ENCODE peak calls at places on chromosomes 4 and X, in five cellular contexts. One of them, this sample, is unnamed.

GRCh38 chr4:141543176-141543575 is 93.2 kb upstream of the IL15 start:
- DNase-seq in NCI-H510A treated with DMSO at 0.1 percent for 48 hours: no peak
- DNase-seq in psoas muscle: no peak
- DNase-seq in AG09309: no peak
- DNase-seq in GM04504: no peak
- DNase-seq in this sample: no peak

GRCh38 chrX:23953908-23954269 is 46.1 kb downstream of the CXorf58 start:
- DNase-seq in NCI-H510A treated with DMSO at 0.1 percent for 48 hours: no peak
- DNase-seq in psoas muscle: no peak
- DNase-seq in AG09309: no peak
- DNase-seq in GM04504: no peak
- DNase-seq in this sample: no peak

GRCh38 chrX:44223150-44223549 is 120.3 kb downstream of the EFHC2 start:
- DNase-seq in NCI-H510A treated with DMSO at 0.1 percent for 48 hours: no peak
- DNase-seq in AG09309: no peak
- DNase-seq in psoas muscle: no peak
- DNase-seq in GM04504: peak
- DNase-seq in this sample: no peak

GRCh38 chr4:17811078-17811603 is 362 bp downstream of the NCAPG start:
- DNase-seq in NCI-H510A treated with DMSO at 0.1 percent for 48 hours: peak
- DNase-seq in GM04504: no peak
- DNase-seq in AG09309: no peak
- DNase-seq in psoas muscle: no peak
- DNase-seq in this sample: no peak

GRCh38 chr4:80173841-80174240 is 23.5 kb upstream of the PRDM8 start:
- DNase-seq in NCI-H510A treated with DMSO at 0.1 percent for 48 hours: no peak
- DNase-seq in AG09309: peak
- DNase-seq in psoas muscle: no peak
- DNase-seq in GM04504: no peak
- DNase-seq in this sample: no peak

GRCh38 chr4:89397464-89397863 is 89.9 kb upstream of the GPRIN3 start:
- DNase-seq in NCI-H510A treated with DMSO at 0.1 percent for 48 hours: no peak
- DNase-seq in AG09309: no peak
- DNase-seq in GM04504: no peak
- DNase-seq in psoas muscle: no peak
- DNase-seq in this sample: no peak

GRCh38 chr4:34935739-34936138 is 1308.6 kb downstream of the ARAP2 start:
- DNase-seq in AG09309: no peak
- DNase-seq in NCI-H510A treated with DMSO at 0.1 percent for 48 hours: no peak
- DNase-seq in psoas muscle: no peak
- DNase-seq in GM04504: no peak
- DNase-seq in this sample: no peak

GRCh38 chr4:183412836-183413561 is 31.4 kb upstream of the CDKN2AIP start:
- DNase-seq in AG09309: no peak
- DNase-seq in NCI-H510A treated with DMSO at 0.1 percent for 48 hours: no peak
- DNase-seq in psoas muscle: no peak
- DNase-seq in GM04504: no peak
- DNase-seq in this sample: no peak

GRCh38 chrX:24594531-24594930 is 52.6 kb downstream of the PCYT1B start:
- DNase-seq in psoas muscle: no peak
- DNase-seq in NCI-H510A treated with DMSO at 0.1 percent for 48 hours: no peak
- DNase-seq in GM04504: no peak
- DNase-seq in AG09309: no peak
- DNase-seq in this sample: no peak

GRCh38 chrX:130726661-130727060 is 176.3 kb downstream of the ENOX2 start:
- DNase-seq in NCI-H510A treated with DMSO at 0.1 percent for 48 hours: no peak
- DNase-seq in psoas muscle: no peak
- DNase-seq in GM04504: peak
- DNase-seq in AG09309: peak
- DNase-seq in this sample: no peak

GRCh38 chr4:140188975-140189374 is 35.0 kb upstream of the MAML3 start:
- DNase-seq in GM04504: peak
- DNase-seq in NCI-H510A treated with DMSO at 0.1 percent for 48 hours: no peak
- DNase-seq in psoas muscle: peak
- DNase-seq in AG09309: peak
- DNase-seq in this sample: no peak

GRCh38 chr4:41507292-41507933 is 30.5 kb upstream of the LIMCH1 start:
- DNase-seq in psoas muscle: no peak
- DNase-seq in NCI-H510A treated with DMSO at 0.1 percent for 48 hours: no peak
- DNase-seq in AG09309: peak
- DNase-seq in GM04504: peak
- DNase-seq in this sample: no peak

GRCh38 chr4:23822181-23822580 is 67.7 kb downstream of the PPARGC1A start:
- DNase-seq in NCI-H510A treated with DMSO at 0.1 percent for 48 hours: no peak
- DNase-seq in AG09309: no peak
- DNase-seq in GM04504: no peak
- DNase-seq in psoas muscle: no peak
- DNase-seq in this sample: no peak

GRCh38 chr4:1978741-1979476 is 29.9 kb downstream of the NELFA start:
- DNase-seq in psoas muscle: peak
- DNase-seq in NCI-H510A treated with DMSO at 0.1 percent for 48 hours: no peak
- DNase-seq in AG09309: no peak
- DNase-seq in GM04504: no peak
- DNase-seq in this sample: no peak

GRCh38 chr4:174672276-174672675 is 150.0 kb upstream of the HPGD start:
- DNase-seq in psoas muscle: no peak
- DNase-seq in GM04504: no peak
- DNase-seq in AG09309: no peak
- DNase-seq in NCI-H510A treated with DMSO at 0.1 percent for 48 hours: no peak
- DNase-seq in this sample: no peak

GRCh38 chr4:108140328-108140727 is 28.4 kb downstream of the LEF1 start:
- DNase-seq in NCI-H510A treated with DMSO at 0.1 percent for 48 hours: no peak
- DNase-seq in psoas muscle: no peak
- DNase-seq in GM04504: no peak
- DNase-seq in AG09309: no peak
- DNase-seq in this sample: no peak

GRCh38 chrX:45811307-45811706 is 610.6 kb upstream of the DIPK2B start:
- DNase-seq in psoas muscle: no peak
- DNase-seq in NCI-H510A treated with DMSO at 0.1 percent for 48 hours: no peak
- DNase-seq in AG09309: no peak
- DNase-seq in GM04504: no peak
- DNase-seq in this sample: no peak

GRCh38 chr4:176393306-176394013 is 73.7 kb downstream of the SPCS3 start:
- DNase-seq in AG09309: no peak
- DNase-seq in GM04504: no peak
- DNase-seq in NCI-H510A treated with DMSO at 0.1 percent for 48 hours: peak
- DNase-seq in psoas muscle: no peak
- DNase-seq in this sample: no peak

GRCh38 chrX:119389854-119390501 is 9.2 kb upstream of the SLC25A43 start:
- DNase-seq in psoas muscle: no peak
- DNase-seq in GM04504: no peak
- DNase-seq in AG09309: no peak
- DNase-seq in NCI-H510A treated with DMSO at 0.1 percent for 48 hours: no peak
- DNase-seq in this sample: no peak

GRCh38 chr4:97216031-97216430 is 927.2 kb downstream of the STPG2 start:
- DNase-seq in NCI-H510A treated with DMSO at 0.1 percent for 48 hours: no peak
- DNase-seq in GM04504: no peak
- DNase-seq in psoas muscle: no peak
- DNase-seq in AG09309: no peak
- DNase-seq in this sample: no peak

GRCh38 chr4:4922441-4922840 is 63.0 kb downstream of the MSX1 start:
- DNase-seq in GM04504: no peak
- DNase-seq in AG09309: no peak
- DNase-seq in NCI-H510A treated with DMSO at 0.1 percent for 48 hours: no peak
- DNase-seq in psoas muscle: no peak
- DNase-seq in this sample: no peak

GRCh38 chr4:83074086-83074704 is 39.2 kb downstream of the COPS4 start:
- DNase-seq in AG09309: peak
- DNase-seq in GM04504: peak
- DNase-seq in NCI-H510A treated with DMSO at 0.1 percent for 48 hours: peak
- DNase-seq in psoas muscle: no peak
- DNase-seq in this sample: peak

GRCh38 chr4:124710253-124710849 is 2.2 kb downstream of the ANKRD50 start:
- DNase-seq in AG09309: no peak
- DNase-seq in GM04504: no peak
- DNase-seq in psoas muscle: no peak
- DNase-seq in NCI-H510A treated with DMSO at 0.1 percent for 48 hours: no peak
- DNase-seq in this sample: no peak

GRCh38 chrX:108415146-108415545 is 23.1 kb downstream of the COL4A6 start:
- DNase-seq in AG09309: no peak
- DNase-seq in NCI-H510A treated with DMSO at 0.1 percent for 48 hours: no peak
- DNase-seq in psoas muscle: no peak
- DNase-seq in GM04504: no peak
- DNase-seq in this sample: no peak

GRCh38 chrX:150361777-150362351 is 1.3 kb upstream of the MAMLD1 start:
- DNase-seq in AG09309: no peak
- DNase-seq in psoas muscle: peak
- DNase-seq in GM04504: no peak
- DNase-seq in NCI-H510A treated with DMSO at 0.1 percent for 48 hours: no peak
- DNase-seq in this sample: no peak

GRCh38 chr4:529563-529962 is 30.6 kb downstream of the PIGG start:
- DNase-seq in GM04504: no peak
- DNase-seq in psoas muscle: no peak
- DNase-seq in AG09309: no peak
- DNase-seq in NCI-H510A treated with DMSO at 0.1 percent for 48 hours: no peak
- DNase-seq in this sample: no peak

GRCh38 chr4:133156096-133156495 is 7.0 kb downstream of the PCDH10 start:
- DNase-seq in AG09309: no peak
- DNase-seq in psoas muscle: no peak
- DNase-seq in GM04504: no peak
- DNase-seq in NCI-H510A treated with DMSO at 0.1 percent for 48 hours: no peak
- DNase-seq in this sample: no peak

GRCh38 chr4:103046416-103047290 is 27.1 kb upstream of the SLC9B1 start:
- DNase-seq in NCI-H510A treated with DMSO at 0.1 percent for 48 hours: peak
- DNase-seq in psoas muscle: no peak
- DNase-seq in AG09309: no peak
- DNase-seq in GM04504: peak
- DNase-seq in this sample: no peak

GRCh38 chr4:128542047-128542446 is 254.4 kb upstream of the PGRMC2 start:
- DNase-seq in psoas muscle: no peak
- DNase-seq in NCI-H510A treated with DMSO at 0.1 percent for 48 hours: no peak
- DNase-seq in AG09309: no peak
- DNase-seq in GM04504: no peak
- DNase-seq in this sample: no peak

GRCh38 chr4:173793937-173794510 is 264.0 kb upstream of the HAND2 start:
- DNase-seq in psoas muscle: no peak
- DNase-seq in AG09309: no peak
- DNase-seq in NCI-H510A treated with DMSO at 0.1 percent for 48 hours: no peak
- DNase-seq in GM04504: no peak
- DNase-seq in this sample: no peak

GRCh38 chrX:40266490-40267333 is 169.0 kb upstream of the BCOR start:
- DNase-seq in psoas muscle: peak
- DNase-seq in AG09309: no peak
- DNase-seq in GM04504: no peak
- DNase-seq in NCI-H510A treated with DMSO at 0.1 percent for 48 hours: peak
- DNase-seq in this sample: no peak

GRCh38 chr4:97585274-97585673 is 558.0 kb downstream of the STPG2 start:
- DNase-seq in AG09309: no peak
- DNase-seq in NCI-H510A treated with DMSO at 0.1 percent for 48 hours: no peak
- DNase-seq in psoas muscle: no peak
- DNase-seq in GM04504: no peak
- DNase-seq in this sample: no peak

GRCh38 chr4:119570401-119570800 is 58.2 kb downstream of the PDE5A start:
- DNase-seq in AG09309: no peak
- DNase-seq in NCI-H510A treated with DMSO at 0.1 percent for 48 hours: no peak
- DNase-seq in psoas muscle: no peak
- DNase-seq in GM04504: peak
- DNase-seq in this sample: no peak

GRCh38 chr4:108367751-108368150 is 199.0 kb upstream of the LEF1 start:
- DNase-seq in NCI-H510A treated with DMSO at 0.1 percent for 48 hours: no peak
- DNase-seq in AG09309: no peak
- DNase-seq in GM04504: no peak
- DNase-seq in psoas muscle: no peak
- DNase-seq in this sample: no peak

GRCh38 chr4:52260507-52261302 is 209.6 kb downstream of the SPATA18 start:
- DNase-seq in GM04504: no peak
- DNase-seq in NCI-H510A treated with DMSO at 0.1 percent for 48 hours: no peak
- DNase-seq in AG09309: no peak
- DNase-seq in psoas muscle: peak
- DNase-seq in this sample: no peak

GRCh38 chr4:119664168-119664907 is 35.7 kb upstream of the PDE5A start:
- DNase-seq in AG09309: no peak
- DNase-seq in psoas muscle: no peak
- DNase-seq in GM04504: no peak
- DNase-seq in NCI-H510A treated with DMSO at 0.1 percent for 48 hours: no peak
- DNase-seq in this sample: no peak